ENCODE peak calls at places on chromosomes 3 and 15, in nine cellular contexts. One of them, this sample, is unnamed.

GRCh38 chr3:60917136-60917535 is 334.1 kb downstream of the FHIT start:
- DNase-seq in pancreas: peak
- DNase-seq in fibroblast of mammary gland: no peak
- DNase-seq in mucosa of descending colon: no peak
- DNase-seq in CD4-positive, alpha-beta T cell: no peak
- DNase-seq in neural crest cell: no peak
- DNase-seq in BE2C: peak
- DNase-seq in hepatocyte: no peak
- DNase-seq in GM12864: no peak
- DNase-seq in this sample: no peak

GRCh38 chr3:164453695-164454094 is 624.6 kb downstream of the SI start:
- DNase-seq in pancreas: no peak
- DNase-seq in fibroblast of mammary gland: no peak
- DNase-seq in mucosa of descending colon: no peak
- DNase-seq in CD4-positive, alpha-beta T cell: no peak
- DNase-seq in neural crest cell: no peak
- DNase-seq in BE2C: no peak
- DNase-seq in hepatocyte: no peak
- DNase-seq in GM12864: no peak
- DNase-seq in this sample: no peak

GRCh38 chr3:37223084-37223975 is 48.9 kb upstream of the LRRFIP2 start:
- DNase-seq in pancreas: no peak
- DNase-seq in fibroblast of mammary gland: peak
- DNase-seq in mucosa of descending colon: no peak
- DNase-seq in CD4-positive, alpha-beta T cell: no peak
- DNase-seq in neural crest cell: no peak
- DNase-seq in BE2C: no peak
- DNase-seq in hepatocyte: no peak
- DNase-seq in GM12864: no peak
- DNase-seq in this sample: no peak

GRCh38 chr3:127773752-127774395 is 48.4 kb downstream of the MGLL start:
- DNase-seq in pancreas: no peak
- DNase-seq in fibroblast of mammary gland: no peak
- DNase-seq in mucosa of descending colon: peak
- DNase-seq in CD4-positive, alpha-beta T cell: no peak
- DNase-seq in neural crest cell: no peak
- DNase-seq in BE2C: no peak
- DNase-seq in hepatocyte: no peak
- DNase-seq in GM12864: no peak
- DNase-seq in this sample: no peak

GRCh38 chr15:85542488-85542887 is 162.1 kb downstream of the AKAP13 start:
- DNase-seq in pancreas: no peak
- DNase-seq in fibroblast of mammary gland: no peak
- DNase-seq in mucosa of descending colon: no peak
- DNase-seq in CD4-positive, alpha-beta T cell: no peak
- DNase-seq in neural crest cell: no peak
- DNase-seq in BE2C: no peak
- DNase-seq in hepatocyte: no peak
- DNase-seq in GM12864: no peak
- DNase-seq in this sample: no peak

GRCh38 chr3:13002398-13003124 is 70.7 kb downstream of the IQSEC1 start:
- DNase-seq in pancreas: no peak
- DNase-seq in fibroblast of mammary gland: no peak
- DNase-seq in mucosa of descending colon: no peak
- DNase-seq in CD4-positive, alpha-beta T cell: no peak
- DNase-seq in neural crest cell: no peak
- DNase-seq in BE2C: no peak
- DNase-seq in hepatocyte: no peak
- DNase-seq in GM12864: no peak
- DNase-seq in this sample: no peak

GRCh38 chr15:40906947-40907802 is 12.9 kb downstream of the VPS18 start:
- DNase-seq in pancreas: peak
- DNase-seq in fibroblast of mammary gland: peak
- DNase-seq in mucosa of descending colon: peak
- DNase-seq in CD4-positive, alpha-beta T cell: peak
- DNase-seq in neural crest cell: no peak
- DNase-seq in BE2C: peak
- DNase-seq in hepatocyte: peak
- DNase-seq in GM12864: no peak
- DNase-seq in this sample: no peak

GRCh38 chr3:176994876-176995781 is 202.2 kb downstream of the TBL1XR1 start:
- DNase-seq in pancreas: no peak
- DNase-seq in fibroblast of mammary gland: no peak
- DNase-seq in mucosa of descending colon: no peak
- DNase-seq in CD4-positive, alpha-beta T cell: no peak
- DNase-seq in neural crest cell: no peak
- DNase-seq in BE2C: no peak
- DNase-seq in hepatocyte: no peak
- DNase-seq in GM12864: no peak
- DNase-seq in this sample: no peak

GRCh38 chr3:101065962-101066361 is 72.7 kb upstream of the ABI3BP start:
- DNase-seq in pancreas: no peak
- DNase-seq in fibroblast of mammary gland: peak
- DNase-seq in mucosa of descending colon: no peak
- DNase-seq in CD4-positive, alpha-beta T cell: no peak
- DNase-seq in neural crest cell: no peak
- DNase-seq in BE2C: no peak
- DNase-seq in hepatocyte: peak
- DNase-seq in GM12864: no peak
- DNase-seq in this sample: no peak

GRCh38 chr15:66433726-66434125 is 47.0 kb downstream of the MAP2K1 start:
- DNase-seq in pancreas: no peak
- DNase-seq in fibroblast of mammary gland: peak
- DNase-seq in mucosa of descending colon: no peak
- DNase-seq in CD4-positive, alpha-beta T cell: no peak
- DNase-seq in neural crest cell: no peak
- DNase-seq in BE2C: no peak
- DNase-seq in hepatocyte: no peak
- DNase-seq in GM12864: no peak
- DNase-seq in this sample: no peak

GRCh38 chr15:73822998-73823397 is 50.4 kb upstream of the TBC1D21 start:
- DNase-seq in pancreas: no peak
- DNase-seq in fibroblast of mammary gland: peak
- DNase-seq in mucosa of descending colon: no peak
- DNase-seq in CD4-positive, alpha-beta T cell: no peak
- DNase-seq in neural crest cell: peak
- DNase-seq in BE2C: no peak
- DNase-seq in hepatocyte: peak
- DNase-seq in GM12864: no peak
- DNase-seq in this sample: no peak

DNA sequence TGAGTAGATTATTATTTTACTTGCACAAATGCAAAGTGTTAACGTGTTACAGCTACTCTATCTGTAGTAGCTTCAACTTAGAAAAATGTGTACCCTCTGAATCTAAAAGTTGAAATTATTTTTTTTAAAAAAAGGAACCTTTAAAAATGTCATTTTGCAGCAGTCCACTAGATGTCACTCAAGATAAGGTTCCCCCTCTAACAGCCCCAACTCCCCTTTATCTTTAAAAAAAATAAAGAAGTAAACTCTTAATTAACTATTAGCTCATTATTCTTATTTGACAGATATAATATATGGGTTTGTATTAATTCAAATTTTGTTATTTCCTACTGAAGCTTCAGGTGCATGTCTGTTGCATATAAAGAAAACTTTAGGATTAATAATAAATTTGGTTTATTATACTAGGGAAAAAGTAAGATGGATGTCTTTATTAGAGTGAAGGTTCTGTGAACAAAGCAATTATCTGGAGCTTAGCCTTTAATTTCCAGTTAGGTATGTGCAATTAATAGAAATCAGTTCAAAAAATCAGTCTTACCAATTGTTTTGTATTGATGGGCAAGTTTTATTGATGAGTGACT is 288.5 kb downstream of the VGLL3 start:
- DNase-seq in pancreas: no peak
- DNase-seq in fibroblast of mammary gland: peak
- DNase-seq in mucosa of descending colon: no peak
- DNase-seq in CD4-positive, alpha-beta T cell: no peak
- DNase-seq in neural crest cell: no peak
- DNase-seq in BE2C: no peak
- DNase-seq in hepatocyte: no peak
- DNase-seq in GM12864: no peak
- DNase-seq in this sample: no peak
- TF ChIP-seq CTCF in pancreas: no peak
- TF ChIP-seq CTCF in fibroblast of mammary gland: peak
- TF ChIP-seq CTCF in mucosa of descending colon: no peak
- TF ChIP-seq CTCF in CD4-positive, alpha-beta T cell: peak
- TF ChIP-seq CTCF in neural crest cell: peak
- TF ChIP-seq CTCF in BE2C: peak
- TF ChIP-seq CTCF in hepatocyte: peak
- TF ChIP-seq CTCF in GM12864: peak
- TF ChIP-seq CTCF in this sample: no peak

GRCh38 chr15:83014205-83014653 is 2.8 kb upstream of the C15orf40 start:
- DNase-seq in pancreas: no peak
- DNase-seq in fibroblast of mammary gland: no peak
- DNase-seq in mucosa of descending colon: no peak
- DNase-seq in CD4-positive, alpha-beta T cell: no peak
- DNase-seq in neural crest cell: no peak
- DNase-seq in BE2C: no peak
- DNase-seq in hepatocyte: no peak
- DNase-seq in GM12864: no peak
- DNase-seq in this sample: no peak

GRCh38 chr15:83010709-83011270 is 649 bp downstream of the C15orf40 start:
- DNase-seq in pancreas: peak
- DNase-seq in fibroblast of mammary gland: peak
- DNase-seq in mucosa of descending colon: peak
- DNase-seq in CD4-positive, alpha-beta T cell: peak
- DNase-seq in neural crest cell: peak
- DNase-seq in BE2C: peak
- DNase-seq in hepatocyte: peak
- DNase-seq in GM12864: peak
- DNase-seq in this sample: peak

GRCh38 chr15:83012038-83012490 is 625 bp upstream of the C15orf40 start:
- DNase-seq in pancreas: no peak
- DNase-seq in fibroblast of mammary gland: peak
- DNase-seq in mucosa of descending colon: no peak
- DNase-seq in CD4-positive, alpha-beta T cell: no peak
- DNase-seq in neural crest cell: no peak
- DNase-seq in BE2C: peak
- DNase-seq in hepatocyte: no peak
- DNase-seq in GM12864: no peak
- DNase-seq in this sample: no peak

GRCh38 chr15:83015361-83015760 is 3.9 kb upstream of the C15orf40 start:
- DNase-seq in pancreas: no peak
- DNase-seq in fibroblast of mammary gland: no peak
- DNase-seq in mucosa of descending colon: no peak
- DNase-seq in CD4-positive, alpha-beta T cell: no peak
- DNase-seq in neural crest cell: no peak
- DNase-seq in BE2C: no peak
- DNase-seq in hepatocyte: no peak
- DNase-seq in GM12864: no peak
- DNase-seq in this sample: no peak

DNA sequence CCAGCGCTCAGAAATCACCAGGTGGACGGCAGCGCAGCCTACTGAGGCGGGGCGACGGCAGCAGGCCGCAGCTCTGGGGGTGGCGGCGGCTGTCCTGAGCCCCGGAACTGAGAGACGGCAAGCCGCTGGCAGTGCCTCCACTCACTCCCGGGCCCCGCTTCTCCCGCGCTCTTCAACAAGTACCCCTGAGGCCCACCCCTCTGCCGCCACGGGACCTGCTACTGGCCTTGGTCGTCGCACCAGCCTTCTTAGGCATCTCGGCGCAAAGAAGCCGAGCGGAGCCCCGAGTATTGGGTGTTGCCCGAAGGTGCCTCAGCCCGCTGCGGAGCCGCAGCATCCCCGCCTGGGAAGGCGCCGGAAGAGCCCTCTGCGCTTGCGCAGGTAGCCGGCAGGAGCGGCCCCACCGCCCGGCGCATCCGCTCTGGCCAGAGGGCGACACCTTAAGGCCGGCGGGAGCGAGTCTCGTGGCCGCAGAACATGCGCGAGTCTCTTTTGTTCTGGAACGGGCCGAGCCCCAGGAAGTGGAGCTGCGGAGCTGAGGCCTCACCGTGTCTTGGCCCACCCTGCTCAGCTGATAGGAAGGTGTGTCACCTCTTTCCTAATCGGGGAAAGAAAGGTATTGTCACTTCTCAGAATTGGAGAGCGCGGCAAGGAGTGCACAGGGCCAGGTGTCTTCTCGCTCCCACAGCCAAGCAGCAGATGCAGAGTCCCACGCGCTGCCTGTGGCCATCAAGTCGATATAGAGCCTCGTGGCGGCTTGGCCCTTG is at the start of gene C15orf40:
- DNase-seq in pancreas: peak
- DNase-seq in fibroblast of mammary gland: peak
- DNase-seq in mucosa of descending colon: peak
- DNase-seq in CD4-positive, alpha-beta T cell: peak
- DNase-seq in neural crest cell: peak
- DNase-seq in BE2C: peak
- DNase-seq in hepatocyte: peak
- DNase-seq in GM12864: peak
- DNase-seq in this sample: peak
- TF ChIP-seq CTCF in pancreas: peak
- TF ChIP-seq CTCF in fibroblast of mammary gland: peak
- TF ChIP-seq CTCF in mucosa of descending colon: peak
- TF ChIP-seq CTCF in CD4-positive, alpha-beta T cell: no peak
- TF ChIP-seq CTCF in neural crest cell: peak
- TF ChIP-seq CTCF in BE2C: peak
- TF ChIP-seq CTCF in hepatocyte: peak
- TF ChIP-seq CTCF in GM12864: peak
- TF ChIP-seq CTCF in this sample: peak

DNA sequence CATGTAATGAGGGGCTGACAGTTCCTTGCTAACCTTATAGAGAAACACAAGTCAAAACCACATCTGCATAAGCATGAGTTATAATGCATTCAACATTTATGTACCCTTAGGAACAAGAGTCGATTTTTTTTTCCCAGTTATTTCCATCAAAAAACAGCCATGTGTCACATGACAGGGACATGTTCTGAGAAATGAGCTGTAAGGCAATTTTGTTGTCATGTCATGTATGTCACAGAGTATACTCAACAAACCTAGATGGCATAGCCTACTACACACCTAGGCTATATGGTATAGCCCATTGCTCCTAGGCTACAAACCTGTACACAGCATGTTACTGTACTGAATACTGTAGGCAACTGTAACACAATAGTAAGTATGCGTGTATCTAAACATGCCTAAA is 35.1 kb downstream of the LINS1 start:
- DNase-seq in pancreas: no peak
- DNase-seq in fibroblast of mammary gland: no peak
- DNase-seq in mucosa of descending colon: no peak
- DNase-seq in CD4-positive, alpha-beta T cell: no peak
- DNase-seq in neural crest cell: no peak
- DNase-seq in BE2C: no peak
- DNase-seq in hepatocyte: no peak
- DNase-seq in GM12864: no peak
- DNase-seq in this sample: no peak
- TF ChIP-seq CTCF in pancreas: no peak
- TF ChIP-seq CTCF in fibroblast of mammary gland: no peak
- TF ChIP-seq CTCF in mucosa of descending colon: no peak
- TF ChIP-seq CTCF in CD4-positive, alpha-beta T cell: no peak
- TF ChIP-seq CTCF in neural crest cell: no peak
- TF ChIP-seq CTCF in BE2C: no peak
- TF ChIP-seq CTCF in hepatocyte: no peak
- TF ChIP-seq CTCF in GM12864: no peak
- TF ChIP-seq CTCF in this sample: no peak

DNA sequence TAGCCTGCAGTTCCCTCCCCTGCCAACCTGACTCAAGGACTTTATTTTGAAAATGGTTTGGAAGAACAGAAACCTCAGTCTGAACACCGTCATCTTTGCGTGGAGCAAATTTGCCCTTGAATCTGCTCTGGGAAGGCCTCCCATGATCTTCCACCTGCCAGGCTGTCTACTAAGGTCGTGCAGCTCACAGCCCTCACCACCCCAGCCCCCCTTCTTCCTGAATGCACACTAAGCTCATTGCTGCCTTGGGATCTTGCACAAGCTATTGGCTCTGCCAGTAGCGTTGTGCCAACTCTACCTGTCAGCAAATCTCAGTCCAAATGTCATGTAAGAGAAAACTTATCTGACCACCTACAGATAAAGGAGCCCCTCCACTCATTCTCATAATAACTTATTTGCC is 141.5 kb downstream of the USP13 start:
- DNase-seq in pancreas: no peak
- DNase-seq in fibroblast of mammary gland: no peak
- DNase-seq in mucosa of descending colon: no peak
- DNase-seq in CD4-positive, alpha-beta T cell: no peak
- DNase-seq in neural crest cell: no peak
- DNase-seq in BE2C: no peak
- DNase-seq in hepatocyte: no peak
- DNase-seq in GM12864: no peak
- DNase-seq in this sample: no peak
- TF ChIP-seq CTCF in pancreas: no peak
- TF ChIP-seq CTCF in fibroblast of mammary gland: no peak
- TF ChIP-seq CTCF in mucosa of descending colon: no peak
- TF ChIP-seq CTCF in CD4-positive, alpha-beta T cell: no peak
- TF ChIP-seq CTCF in neural crest cell: no peak
- TF ChIP-seq CTCF in BE2C: no peak
- TF ChIP-seq CTCF in hepatocyte: no peak
- TF ChIP-seq CTCF in GM12864: no peak
- TF ChIP-seq CTCF in this sample: no peak

This sample was measured in lung.